ENCODE peak calls at places on chromosomes 12 and 14, in eight cellular contexts. A is T-helper 17 cell; Z is fibroblast of lung; S is stimulated activated CD4-positive, alpha-beta T cell treated with anti-CD3 and anti-CD28 coated beads, Interleukin-12 subunit alpha, Interleukin-12 subunit beta, amount 100 ng/mL, for 4 hours; E is stomach; V is activated T-helper 1 cell treated with anti-CD3 and anti-CD28 coated beads, Interleukin-12 subunit alpha, Interleukin-12 subunit beta, Interleukin-2, Interleukin-4 antibody, amounts not matched to agents 30 ng/mL and 10 ng/mL and 1 ng/mL, durations not matched to agents 14 hours and 24 hours and 36 hours; C is CD4-positive, alpha-beta T cell; I is CD4-positive, CD25-positive, alpha-beta regulatory T cell. W is an unnamed sample.

GRCh38 chr14:31047503-31047902 is 21.3 kb upstream of the STRN3 start:
- DNase-seq in A (no peak), Z (no peak), S (no peak), E (no peak), V (no peak), C (no peak), I (no peak), W (no peak)

GRCh38 chr12:2481951-2482350 is 312.8 kb upstream of the FKBP4 start:
- DNase-seq in A (no peak), Z (no peak), S (no peak), E (no peak), V (no peak), C (no peak), I (no peak), W (no peak)

GRCh38 chr14:29548948-29549370 is 378.7 kb downstream of the PRKD1 start:
- DNase-seq in A (no peak), Z (peak), S (no peak), E (no peak), V (no peak), C (no peak), I (no peak), W (peak)

GRCh38 chr12:2163172-2163927 is 110.6 kb downstream of the CACNA1C start:
- DNase-seq in A (no peak), Z (peak), S (no peak), E (peak), V (no peak), C (no peak), I (no peak), W (peak)

GRCh38 chr12:53938276-53939140 is at the start of gene HOXC13:
- DNase-seq in A (no peak), Z (no peak), S (peak), E (no peak), V (no peak), C (peak), I (no peak), W (peak)

GRCh38 chr14:44369401-44370123 is 137.5 kb downstream of the FSCB start:
- DNase-seq in A (no peak), Z (no peak), S (no peak), E (no peak), V (no peak), C (no peak), I (no peak), W (no peak)

GRCh38 chr14:104298458-104298857 is 160.1 kb downstream of the KIF26A start:
- DNase-seq in A (no peak), Z (no peak), S (no peak), E (no peak), V (no peak), C (no peak), I (no peak), W (no peak)

GRCh38 chr12:29503283-29503682 is 5.8 kb upstream of the OVCH1 start:
- DNase-seq in A (no peak), Z (peak), S (no peak), E (no peak), V (no peak), C (no peak), I (no peak), W (no peak)

GRCh38 chr14:91227183-91227628 is 17.3 kb downstream of the GPR68 start:
- DNase-seq in A (no peak), Z (peak), S (no peak), E (no peak), V (no peak), C (no peak), I (no peak), W (no peak)

GRCh38 chr12:48940181-48940580 is 14.9 kb upstream of the FKBP11 start:
- DNase-seq in A (no peak), Z (peak), S (no peak), E (no peak), V (no peak), C (no peak), I (no peak), W (no peak)

GRCh38 chr12:110042260-110042659 is 6.1 kb downstream of the C12orf76 start:
- DNase-seq in A (no peak), Z (no peak), S (no peak), E (no peak), V (no peak), C (no peak), I (no peak), W (no peak)

GRCh38 chr12:26798013-26798412 is 35.0 kb downstream of the ITPR2 start:
- DNase-seq in A (no peak), Z (peak), S (no peak), E (no peak), V (no peak), C (no peak), I (no peak), W (no peak)

GRCh38 chr12:23063206-23063605 is 438.2 kb downstream of the ETNK1 start:
- DNase-seq in A (no peak), Z (no peak), S (no peak), E (no peak), V (no peak), C (no peak), I (no peak), W (no peak)

GRCh38 chr12:110531741-110532333 is 29.7 kb downstream of the RAD9B start:
- DNase-seq in A (no peak), Z (peak), S (no peak), E (no peak), V (no peak), C (no peak), I (no peak), W (no peak)

GRCh38 chr14:34018564-34019244 is 67.8 kb upstream of the EGLN3 start:
- DNase-seq in A (no peak), Z (no peak), S (no peak), E (no peak), V (peak), C (no peak), I (no peak), W (no peak)

GRCh38 chr14:76942288-76942778 is 86.2 kb downstream of the IRF2BPL start:
- DNase-seq in A (no peak), Z (no peak), S (no peak), E (no peak), V (no peak), C (no peak), I (no peak), W (no peak)

W was measured in MG63.